ENCODE peak calls at places on chromosomes 2 and 18, in six cellular contexts. L, H, B, Q, Z and I are unnamed samples.

GRCh38 chr2:240646061-240646899 is 21.0 kb downstream of the GPR35 start:
- DNase-seq in L (no peak), H (no peak), B (no peak), Q (no peak), Z (peak), I (peak)

GRCh38 chr2:20916604-20917286 is 93.8 kb upstream of the LDAH start:
- DNase-seq in L (no peak), H (no peak), B (peak), Q (no peak), Z (peak), I (no peak)

GRCh38 chr2:101012706-101013181 is 10.7 kb downstream of the RPL31 start:
- DNase-seq in L (peak), H (no peak), B (peak), Q (no peak), Z (no peak), I (no peak)

GRCh38 chr2:116499389-116499788 is 1315.1 kb upstream of the DDX18 start:
- DNase-seq in L (no peak), H (no peak), B (no peak), Q (no peak), Z (no peak), I (no peak)

GRCh38 chr18:35386600-35387366 is 9.6 kb upstream of the ZNF396 start:
- DNase-seq in L (peak), H (no peak), B (peak), Q (peak), Z (peak), I (peak)

GRCh38 chr2:128449226-128450061 is 130.8 kb upstream of the HS6ST1 start:
- DNase-seq in L (no peak), H (no peak), B (no peak), Q (no peak), Z (peak), I (no peak)

GRCh38 chr2:38505779-38506178 is 96.9 kb downstream of the HNRNPLL start:
- DNase-seq in L (peak), H (no peak), B (no peak), Q (no peak), Z (peak), I (no peak)

GRCh38 chr2:12619975-12620374 is 96.8 kb upstream of the TRIB2 start:
- DNase-seq in L (no peak), H (no peak), B (no peak), Q (no peak), Z (no peak), I (no peak)

GRCh38 chr2:18009891-18010290 is 131.4 kb downstream of the KCNS3 start:
- DNase-seq in L (no peak), H (no peak), B (no peak), Q (no peak), Z (no peak), I (no peak)

GRCh38 chr18:59459352-59460059 is 100.4 kb upstream of the LMAN1 start:
- DNase-seq in L (no peak), H (no peak), B (peak), Q (peak), Z (no peak), I (no peak)

GRCh38 chr2:130342533-130343275 is at the start of gene IMP4:
- DNase-seq in L (peak), H (peak), B (peak), Q (peak), Z (peak), I (peak)

GRCh38 chr2:46985512-46985911 is 69.9 kb upstream of the MCFD2 start:
- DNase-seq in L (no peak), H (no peak), B (no peak), Q (no peak), Z (no peak), I (no peak)

GRCh38 chr2:240925576-240926515 is 19.7 kb downstream of the CROCC2 start:
- DNase-seq in L (peak), H (no peak), B (no peak), Q (no peak), Z (peak), I (no peak)

GRCh38 chr2:2729246-2729645 is 398.2 kb upstream of the MYT1L start:
- DNase-seq in L (no peak), H (no peak), B (no peak), Q (no peak), Z (no peak), I (no peak)

GRCh38 chr2:219247678-219248642 is 2.7 kb downstream of the STK16 start:
- DNase-seq in L (peak), H (no peak), B (no peak), Q (no peak), Z (no peak), I (no peak)
- TF ChIP-seq POLR2A in L (peak), H (no peak), B (no peak), Q (no peak), Z (no peak), I (no peak)

DNA sequence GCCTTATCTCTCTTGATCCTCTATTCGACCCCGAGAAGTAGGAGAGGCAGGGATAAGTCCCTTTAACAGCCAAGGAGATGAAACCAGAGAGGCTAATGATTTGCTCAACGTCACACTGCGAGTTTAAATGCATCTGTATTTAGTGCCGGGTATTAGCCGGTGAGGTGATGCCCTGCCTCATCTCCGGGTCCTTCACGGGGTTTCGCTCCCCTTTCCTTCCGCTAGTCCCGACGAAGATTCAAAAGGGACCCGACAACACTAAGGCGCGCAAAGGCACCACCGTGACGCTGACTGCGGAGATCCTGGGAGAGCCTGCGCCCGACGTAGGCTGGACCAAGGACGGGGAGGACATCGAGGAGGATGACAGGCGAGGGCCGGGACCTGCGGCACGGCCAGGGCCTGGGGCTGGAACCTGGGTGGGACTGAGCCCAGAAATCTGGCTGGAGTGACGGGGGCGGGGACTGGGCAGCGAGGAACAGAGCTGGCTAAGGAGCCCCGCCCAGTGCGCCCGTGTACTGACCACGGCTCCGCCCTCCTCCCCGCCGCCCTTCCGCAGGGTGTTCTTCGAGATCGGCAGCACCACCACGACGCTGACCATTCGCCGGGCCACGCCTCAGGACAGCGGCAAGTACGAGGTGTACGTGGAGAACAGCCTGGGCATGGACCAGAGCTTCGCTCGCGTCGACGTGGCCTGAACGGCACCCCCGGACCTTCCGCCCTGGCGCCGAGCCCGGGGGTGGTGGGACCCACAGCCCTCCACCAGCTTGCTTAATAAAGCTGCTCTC is 1.0 kb upstream of the GMPPA start:
- DNase-seq in L (peak), H (no peak), B (peak), Q (peak), Z (peak), I (peak)
- TF ChIP-seq POLR2AphosphoS5 in L (peak), H (no peak), B (peak), Q (peak), Z (peak), I (no peak)

DNA sequence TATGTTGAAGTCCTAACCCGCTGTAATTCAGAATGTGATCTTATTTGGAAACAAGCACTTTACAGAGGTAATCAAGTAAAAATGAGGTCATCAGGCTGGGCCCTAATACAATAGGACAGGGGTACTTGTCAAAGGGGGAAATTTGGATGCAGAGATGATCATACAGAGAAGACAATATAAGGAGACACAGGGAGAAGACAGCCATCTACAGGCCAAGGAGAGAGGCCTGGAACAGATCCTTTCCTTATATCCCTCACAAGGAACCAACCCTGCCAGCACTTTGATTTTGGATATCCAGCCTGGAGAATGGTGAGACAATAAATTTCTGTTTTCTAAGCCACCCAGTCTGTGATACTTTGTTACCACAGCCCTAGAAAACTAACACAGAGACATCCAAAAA is 104.3 kb downstream of the METTL4 start:
- DNase-seq in L (no peak), H (no peak), B (no peak), Q (no peak), Z (no peak), I (no peak)
- TF ChIP-seq CTCF in L (no peak), H (no peak), B (no peak), Q (no peak), Z (no peak), I (no peak)

GRCh38 chr2:106192752-106193490 is 1.2 kb downstream of the UXS1 start:
- DNase-seq in L (peak), H (peak), B (peak), Q (peak), Z (no peak), I (no peak)
- TF ChIP-seq POLR2A in L (peak), H (peak), B (no peak), Q (no peak), Z (no peak), I (no peak)